ENCODE peak calls at places on chromosomes 2 and 18, in ten cellular contexts. P is LHCN-M2, B is EH, X is NCI-H1105, M is transverse colon, I is Calu3, O is coronary artery, Z is cardiac fibroblast, L is GM03348, V is ovary. U is an unnamed sample.

GRCh38 chr2:138293045-138293444 is 208.5 kb upstream of the SPOPL start:
- DNase-seq in P (no peak), B (no peak), X (no peak), M (no peak), I (no peak), O (no peak), Z (no peak), L (no peak), V (no peak), U (no peak)

GRCh38 chr2:197710424-197711042 is 5.4 kb downstream of the MARS2 start:
- DNase-seq in P (no peak), B (no peak), X (no peak), M (no peak), I (no peak), O (no peak), Z (no peak), L (no peak), V (no peak), U (no peak)

GRCh38 chr2:164967781-164968228 is 12.5 kb upstream of the SLC38A11 start:
- DNase-seq in P (peak; percentile 95), B (peak; percentile 100), X (no peak), M (no peak), I (peak; percentile 35), O (no peak), Z (peak; percentile 45), L (peak; percentile 28), V (no peak), U (no peak)

GRCh38 chr2:112335600-112335999 is 60.2 kb downstream of the ZC3H6 start:
- DNase-seq in P (no peak), B (no peak), X (no peak), M (no peak), I (no peak), O (no peak), Z (no peak), L (no peak), V (no peak), U (no peak)

GRCh38 chr2:15607709-15608391 is 16.2 kb downstream of the DDX1 start:
- DNase-seq in P (no peak), B (no peak), X (no peak), M (no peak), I (no peak), O (no peak), Z (no peak), L (no peak), V (no peak), U (no peak)

GRCh38 chr18:8661754-8662573 is 43.4 kb upstream of the MTCL1 start:
- DNase-seq in P (peak; percentile 23), B (peak; percentile 55), X (peak; percentile 80), M (peak; percentile 31), I (peak; percentile 48), O (no peak), Z (peak; percentile 63), L (peak; percentile 31), V (no peak), U (no peak)

GRCh38 chr2:208488668-208489564 is 82.3 kb downstream of the PTH2R start:
- DNase-seq in P (no peak), B (no peak), X (no peak), M (no peak), I (no peak), O (no peak), Z (no peak), L (no peak), V (no peak), U (no peak)

GRCh38 chr2:211854832-211855231 is 683.8 kb downstream of the ERBB4 start:
- DNase-seq in P (no peak), B (no peak), X (no peak), M (no peak), I (no peak), O (no peak), Z (no peak), L (no peak), V (no peak), U (no peak)

GRCh38 chr2:39646891-39647780 is 18.6 kb upstream of the TMEM178A start:
- DNase-seq in P (no peak), B (no peak), X (no peak), M (no peak), I (no peak), O (no peak), Z (no peak), L (no peak), V (no peak), U (no peak)

GRCh38 chr2:17878222-17879136 is at the start of gene KCNS3:
- DNase-seq in P (no peak), B (peak; percentile 57), X (peak; percentile 34), M (peak; percentile 61), I (peak; percentile 53), O (no peak), Z (peak; percentile 23), L (peak; percentile 96), V (peak; percentile 12), U (no peak)

GRCh38 chr2:74893332-74893731 is 59.4 kb downstream of the HK2 start:
- DNase-seq in P (peak; percentile 81), B (peak; percentile 96), X (no peak), M (no peak), I (no peak), O (no peak), Z (peak; percentile 89), L (peak; percentile 62), V (no peak), U (no peak)

GRCh38 chr2:222861411-222862067 is 703 bp downstream of the ACSL3 start:
- DNase-seq in P (peak; percentile 36), B (peak; percentile 50), X (no peak), M (peak; percentile 43), I (peak; percentile 10), O (peak; percentile 76), Z (peak; percentile 39), L (peak; percentile 84), V (peak; percentile 68), U (no peak)

GRCh38 chr18:76914314-76914713 is 92.0 kb downstream of the ZNF236 start:
- DNase-seq in P (no peak), B (no peak), X (no peak), M (no peak), I (no peak), O (no peak), Z (no peak), L (no peak), V (no peak), U (no peak)

GRCh38 chr2:43648979-43649701 is 12.1 kb downstream of the PLEKHH2 start:
- DNase-seq in P (no peak), B (peak; percentile 30), X (no peak), M (no peak), I (no peak), O (no peak), Z (peak; percentile 19), L (peak; percentile 39), V (no peak), U (no peak)

GRCh38 chr2:40228296-40228695 is 223.6 kb downstream of the SLC8A1 start:
- DNase-seq in P (peak; percentile 72), B (no peak), X (no peak), M (no peak), I (no peak), O (no peak), Z (no peak), L (no peak), V (no peak), U (no peak)

GRCh38 chr2:109475531-109476210 is 138.1 kb downstream of the SEPTIN10 start:
- DNase-seq in P (peak; percentile 72), B (peak; percentile 79), X (no peak), M (no peak), I (no peak), O (no peak), Z (peak; percentile 67), L (peak; percentile 75), V (no peak), U (no peak)

GRCh38 chr2:190121971-190122370 is 59.4 kb upstream of the MSTN start:
- DNase-seq in P (peak; percentile 48), B (peak; percentile 24), X (no peak), M (no peak), I (no peak), O (no peak), Z (peak; percentile 34), L (peak; percentile 33), V (no peak), U (no peak)

GRCh38 chr2:169736902-169737301 is 3.3 kb downstream of the KLHL23 start:
- DNase-seq in P (no peak), B (peak; percentile 10), X (no peak), M (no peak), I (no peak), O (no peak), Z (no peak), L (no peak), V (no peak), U (no peak)

GRCh38 chr2:1141079-1141478 is 190.4 kb downstream of the SNTG2 start:
- DNase-seq in P (no peak), B (no peak), X (no peak), M (no peak), I (no peak), O (no peak), Z (no peak), L (no peak), V (no peak), U (no peak)

GRCh38 chr18:10072659-10073309 is 159.0 kb downstream of the VAPA start:
- DNase-seq in P (peak; percentile 77), B (peak; percentile 77), X (no peak), M (no peak), I (no peak), O (no peak), Z (peak; percentile 31), L (peak; percentile 76), V (no peak), U (no peak)

GRCh38 chr18:74420491-74420890 is 36.6 kb downstream of the DIPK1C start:
- DNase-seq in P (no peak), B (no peak), X (no peak), M (no peak), I (no peak), O (no peak), Z (peak; percentile 10), L (no peak), V (no peak), U (no peak)

GRCh38 chr2:159497256-159497655 is 119.1 kb downstream of the BAZ2B start:
- DNase-seq in P (peak; percentile 95), B (peak; percentile 93), X (no peak), M (no peak), I (peak; percentile 35), O (no peak), Z (peak; percentile 88), L (peak; percentile 80), V (no peak), U (no peak)

GRCh38 chr18:34977787-34978532 is 63.3 kb upstream of the MAPRE2 start:
- DNase-seq in P (peak; percentile 25), B (peak; percentile 9), X (peak; percentile 13), M (peak; percentile 76), I (peak; percentile 74), O (no peak), Z (no peak), L (peak; percentile 12), V (peak; percentile 29), U (no peak)

GRCh38 chr18:13338318-13338717 is 119.8 kb downstream of the LDLRAD4 start:
- DNase-seq in P (no peak), B (no peak), X (no peak), M (no peak), I (no peak), O (no peak), Z (no peak), L (no peak), V (no peak), U (no peak)

GRCh38 chr2:3683748-3684454 is 19.5 kb upstream of the DCDC2C start:
- DNase-seq in P (peak; percentile 7), B (no peak), X (no peak), M (no peak), I (no peak), O (no peak), Z (no peak), L (no peak), V (no peak), U (no peak)

GRCh38 chr18:364221-364620 is 96.4 kb upstream of the THOC1 start:
- DNase-seq in P (peak; percentile 24), B (peak; percentile 54), X (no peak), M (no peak), I (no peak), O (no peak), Z (peak; percentile 11), L (no peak), V (no peak), U (no peak)

GRCh38 chr2:75540994-75541393 is 19.7 kb downstream of the EVA1A start:
- DNase-seq in P (no peak), B (peak; percentile 34), X (no peak), M (no peak), I (no peak), O (no peak), Z (no peak), L (peak; percentile 40), V (no peak), U (no peak)

U was measured in SK-N-MC.